ENCODE peak calls at places on chromosomes 7 and 10, in eight cellular contexts. E is HuH-7.5; Y is M059J; R is globus pallidus; U is NCI-H1694 treated with DMSO at 0.1 percent for 48 hours; M is NCI-H1092; F is activated T-helper 9 cell treated with anti-CD3 and anti-CD28 coated beads, Interleukin-2, amount 50 U/mL, for 16 hours; L is stimulated activated CD8-positive, alpha-beta memory T cell treated with anti-CD3 and anti-CD28 coated beads, Interleukin-2, amount 100 ng/mL, for 1 hour. S is an unnamed sample.
A peak's percentile ranks its signal among the peaks of the same experiment; 100 is the strongest.

GRCh38 chr7:132123763-132124162 is 452.5 kb downstream of the PLXNA4 start:
- DNase-seq in E (no peak), Y (no peak), R (no peak), U (no peak), M (no peak), F (no peak), L (no peak), S (no peak)

GRCh38 chr7:157309990-157310668 is 26.7 kb upstream of the DNAJB6 start:
- DNase-seq in E (no peak), Y (peak; percentile 99), R (peak; percentile 85), U (no peak), M (no peak), F (no peak), L (no peak), S (no peak)

GRCh38 chr10:110710621-110711020 is 66.5 kb downstream of the RBM20 start:
- DNase-seq in E (no peak), Y (no peak), R (no peak), U (no peak), M (no peak), F (no peak), L (no peak), S (no peak)

GRCh38 chr10:49119746-49120145 is 4.4 kb upstream of the VSTM4 start:
- DNase-seq in E (no peak), Y (peak; percentile 42), R (no peak), U (no peak), M (no peak), F (no peak), L (no peak), S (no peak)

GRCh38 chr7:920351-921070 is 34.0 kb downstream of the ADAP1 start:
- DNase-seq in E (no peak), Y (no peak), R (no peak), U (no peak), M (no peak), F (no peak), L (no peak), S (no peak)

GRCh38 chr10:78852856-78853255 is 215.9 kb upstream of the ZMIZ1 start:
- DNase-seq in E (no peak), Y (no peak), R (no peak), U (no peak), M (no peak), F (no peak), L (no peak), S (no peak)

GRCh38 chr7:81776972-81777371 is 7.1 kb upstream of the HGF start:
- DNase-seq in E (no peak), Y (no peak), R (no peak), U (no peak), M (no peak), F (no peak), L (no peak), S (no peak)

GRCh38 chr10:69421611-69422308 is 5.0 kb upstream of the TACR2 start:
- DNase-seq in E (no peak), Y (no peak), R (no peak), U (no peak), M (peak; percentile 53), F (no peak), L (no peak), S (no peak)

GRCh38 chr10:114068054-114068707 is 24.5 kb downstream of the ADRB1 start:
- DNase-seq in E (no peak), Y (peak; percentile 49), R (no peak), U (no peak), M (no peak), F (no peak), L (no peak), S (no peak)

GRCh38 chr10:83957168-83957750 is 182.1 kb upstream of the GHITM start:
- DNase-seq in E (no peak), Y (no peak), R (no peak), U (no peak), M (no peak), F (no peak), L (no peak), S (no peak)

GRCh38 chr7:129841465-129841864 is 111.3 kb downstream of the UBE2H start:
- DNase-seq in E (no peak), Y (no peak), R (no peak), U (no peak), M (no peak), F (no peak), L (no peak), S (no peak)

GRCh38 chr7:81327873-81328272 is 409.0 kb upstream of the SEMA3C start:
- DNase-seq in E (no peak), Y (peak; percentile 22), R (no peak), U (no peak), M (no peak), F (no peak), L (no peak), S (no peak)

GRCh38 chr7:98266840-98267239 is 14.6 kb upstream of the BRI3 start:
- DNase-seq in E (no peak), Y (no peak), R (no peak), U (no peak), M (no peak), F (no peak), L (no peak), S (no peak)

GRCh38 chr7:155806096-155806871 is 6.0 kb downstream of the SHH start:
- DNase-seq in E (no peak), Y (no peak), R (no peak), U (no peak), M (no peak), F (no peak), L (no peak), S (no peak)

GRCh38 chr10:85510682-85511081 is 855.9 kb downstream of the GRID1 start:
- DNase-seq in E (no peak), Y (no peak), R (peak; percentile 42), U (peak; percentile 7), M (no peak), F (no peak), L (no peak), S (no peak)

GRCh38 chr7:11427686-11428273 is 404.2 kb downstream of the THSD7A start:
- DNase-seq in E (peak; percentile 43), Y (peak; percentile 70), R (peak; percentile 50), U (peak; percentile 62), M (peak; percentile 43), F (no peak), L (no peak), S (no peak)

GRCh38 chr7:136251826-136252225 is 274.7 kb upstream of the MTPN start:
- DNase-seq in E (no peak), Y (peak; percentile 59), R (no peak), U (no peak), M (no peak), F (no peak), L (no peak), S (no peak)

GRCh38 chr10:30270247-30270646 is 78.8 kb downstream of the MTPAP start:
- DNase-seq in E (no peak), Y (peak; percentile 1), R (no peak), U (peak; percentile 19), M (no peak), F (no peak), L (no peak), S (no peak)

GRCh38 chr7:33554046-33554445 is 351.3 kb upstream of the BMPER start:
- DNase-seq in E (no peak), Y (no peak), R (no peak), U (no peak), M (no peak), F (no peak), L (no peak), S (no peak)

GRCh38 chr7:43785425-43785824 is 26.9 kb downstream of the BLVRA start:
- DNase-seq in E (no peak), Y (peak; percentile 79), R (no peak), U (no peak), M (no peak), F (no peak), L (no peak), S (no peak)

GRCh38 chr10:86182150-86182549 is 184.4 kb downstream of the GRID1 start:
- DNase-seq in E (no peak), Y (no peak), R (peak; percentile 94), U (no peak), M (no peak), F (no peak), L (no peak), S (no peak)

GRCh38 chr7:120996333-120996982 is 7.9 kb downstream of the CPED1 start:
- DNase-seq in E (no peak), Y (peak; percentile 96), R (no peak), U (peak; percentile 25), M (peak; percentile 15), F (no peak), L (no peak), S (no peak)